ENCODE peak calls at places on chromosomes 13 and 19, in eight cellular contexts. L is NCI-H2081; Z is stimulated activated CD8-positive, alpha-beta memory T cell treated with anti-CD3 and anti-CD28 coated beads, Interleukin-7, amount 100 ng/mL, for 24 hours; O is body of pancreas; Y is anterior cingulate cortex; T is PC-3; H is EL; J is G401. N is an unnamed sample.

GRCh38 chr13:102642475-102642874 is 45.7 kb downstream of the TPP2 start:
- DNase-seq in L (peak), Z (no peak), O (peak), Y (peak), T (no peak), H (no peak), J (peak), N (no peak)

GRCh38 chr13:76993021-76993420 is 1.1 kb downstream of the CLN5 start:
- DNase-seq in L (no peak), Z (no peak), O (no peak), Y (no peak), T (peak), H (peak), J (no peak), N (no peak)

GRCh38 chr19:47124937-47125668 is 5.5 kb upstream of the SAE1 start:
- DNase-seq in L (peak), Z (no peak), O (peak), Y (no peak), T (peak), H (peak), J (peak), N (no peak)

GRCh38 chr13:23578411-23579071 is 8.3 kb downstream of the TNFRSF19 start:
- DNase-seq in L (peak), Z (peak), O (peak), Y (no peak), T (peak), H (peak), J (no peak), N (peak)

GRCh38 chr13:95222733-95223018 is 78.6 kb downstream of the ABCC4 start:
- DNase-seq in L (no peak), Z (no peak), O (no peak), Y (no peak), T (no peak), H (no peak), J (no peak), N (no peak)

GRCh38 chr19:4730740-4731171 is 7.1 kb upstream of the DPP9 start:
- DNase-seq in L (no peak), Z (peak), O (no peak), Y (no peak), T (peak), H (peak), J (no peak), N (peak)

GRCh38 chr19:4506449-4507149 is 11.7 kb downstream of the PLIN4 start:
- DNase-seq in L (no peak), Z (no peak), O (no peak), Y (no peak), T (peak), H (peak), J (no peak), N (no peak)

GRCh38 chr13:44576396-44577235 is 486 bp upstream of the TSC22D1 start:
- DNase-seq in L (no peak), Z (peak), O (peak), Y (peak), T (no peak), H (no peak), J (no peak), N (peak)

GRCh38 chr13:98976941-98977340 is 923 bp downstream of the DOCK9 start:
- DNase-seq in L (no peak), Z (no peak), O (no peak), Y (no peak), T (no peak), H (no peak), J (no peak), N (no peak)

GRCh38 chr13:73310366-73310765 is 251.6 kb downstream of the KLF5 start:
- DNase-seq in L (no peak), Z (no peak), O (no peak), Y (no peak), T (no peak), H (no peak), J (no peak), N (no peak)

GRCh38 chr19:31254611-31255010 is 94.6 kb downstream of the TSHZ3 start:
- DNase-seq in L (no peak), Z (no peak), O (no peak), Y (no peak), T (no peak), H (no peak), J (no peak), N (no peak)

GRCh38 chr13:101415358-101416174 is 742 bp downstream of the NALCN start:
- DNase-seq in L (peak), Z (no peak), O (no peak), Y (peak), T (no peak), H (no peak), J (peak), N (no peak)

GRCh38 chr13:113393226-113393571 is 29.3 kb upstream of the GRTP1 start:
- DNase-seq in L (no peak), Z (no peak), O (no peak), Y (no peak), T (no peak), H (no peak), J (peak), N (no peak)

GRCh38 chr19:13033819-13034611 is 38.7 kb downstream of the NFIX start:
- DNase-seq in L (no peak), Z (no peak), O (peak), Y (peak), T (peak), H (peak), J (peak), N (peak)

GRCh38 chr13:35475131-35475959 is 1.1 kb downstream of the MAB21L1 start:
- DNase-seq in L (no peak), Z (no peak), O (no peak), Y (peak), T (no peak), H (peak), J (peak), N (no peak)

GRCh38 chr19:7242601-7243258 is 51.5 kb downstream of the INSR start:
- DNase-seq in L (no peak), Z (no peak), O (no peak), Y (no peak), T (peak), H (peak), J (no peak), N (no peak)

GRCh38 chr13:35162420-35162819 is 220.3 kb downstream of the NBEA start:
- DNase-seq in L (no peak), Z (no peak), O (no peak), Y (no peak), T (no peak), H (no peak), J (no peak), N (no peak)

GRCh38 chr19:48363810-48364563 is at the start of the genes SYNGR4 and TMEM143:
- DNase-seq in L (peak), Z (peak), O (peak), Y (peak), T (peak), H (peak), J (peak), N (peak)

GRCh38 chr19:16829822-16830289 is 658 bp downstream of the SIN3B start:
- DNase-seq in L (no peak), Z (no peak), O (no peak), Y (no peak), T (no peak), H (no peak), J (peak), N (no peak)

GRCh38 chr19:1944916-1945561 is 4.1 kb downstream of the CSNK1G2 start:
- DNase-seq in L (no peak), Z (no peak), O (no peak), Y (no peak), T (no peak), H (no peak), J (no peak), N (no peak)

GRCh38 chr19:49678970-49679831 is 2.1 kb downstream of the PRMT1 start:
- DNase-seq in L (no peak), Z (no peak), O (no peak), Y (no peak), T (peak), H (no peak), J (no peak), N (no peak)

GRCh38 chr13:51738226-51738905 is 65.6 kb downstream of the DHRS12 start:
- DNase-seq in L (no peak), Z (no peak), O (no peak), Y (no peak), T (no peak), H (no peak), J (no peak), N (no peak)

GRCh38 chr19:43934055-43934984 is 762 bp downstream of the ZNF45 start:
- DNase-seq in L (no peak), Z (no peak), O (no peak), Y (no peak), T (peak), H (peak), J (no peak), N (no peak)

GRCh38 chr13:34408635-34409034 is 533.4 kb upstream of the NBEA start:
- DNase-seq in L (no peak), Z (no peak), O (no peak), Y (no peak), T (no peak), H (no peak), J (peak), N (no peak)

N was measured in stimulated activated CD4-positive, alpha-beta T cell treated with anti-CD3 and anti-CD28 coated beads, Interleukin-4, amount 100 ng/mL, for 48 hours.